ENCODE peak calls at places on chromosomes 6 and 20, in eight cellular contexts. I, W, F, C, Y, S, K and X are unnamed samples. For H3K4me1 and H3K36me3, the result is how much of the 10 kb centered on the place peaks cover.

GRCh38 chr6:26224940-26225847 is 138.0 kb downstream of the HFE start:
- DNase-seq in I (peak), W (peak), F (peak), C (no peak), Y (no peak), S (peak), K (no peak), X (no peak)

GRCh38 chr20:47878601-47879004 is 93.3 kb upstream of the SULF2 start:
- DNase-seq in I (no peak), W (no peak), F (peak), C (no peak), Y (no peak), S (no peak), K (no peak), X (no peak)

GRCh38 chr6:113047932-113048331 is 700.8 kb downstream of the RFPL4B start:
- DNase-seq in I (peak), W (no peak), F (no peak), C (no peak), Y (no peak), S (no peak), K (no peak), X (no peak)

GRCh38 chr6:52423971-52424381 is 3.8 kb downstream of the EFHC1 start:
- DNase-seq in I (peak), W (peak), F (peak), C (no peak), Y (no peak), S (peak), K (no peak), X (no peak)

GRCh38 chr6:41591859-41592502 is 45.8 kb downstream of the FOXP4 start:
- DNase-seq in I (no peak), W (peak), F (peak), C (peak), Y (peak), S (peak), K (no peak), X (peak)

GRCh38 chr20:34705383-34706021 is 1.4 kb downstream of the TP53INP2 start:
- DNase-seq in I (no peak), W (peak), F (peak), C (no peak), Y (peak), S (peak), K (no peak), X (no peak)

GRCh38 chr20:49853640-49854039 is 41.0 kb downstream of the SLC9A8 start:
- DNase-seq in I (peak), W (peak), F (peak), C (no peak), Y (no peak), S (peak), K (no peak), X (no peak)

GRCh38 chr6:27213544-27214125 is 33.9 kb upstream of the PRSS16 start:
- DNase-seq in I (no peak), W (peak), F (peak), C (no peak), Y (no peak), S (peak), K (no peak), X (no peak)

GRCh38 chr6:84892666-84893065 is 128.3 kb upstream of the TBX18 start:
- DNase-seq in I (peak), W (no peak), F (peak), C (no peak), Y (no peak), S (no peak), K (no peak), X (no peak)

GRCh38 chr6:128554302-128554701 is 33.9 kb upstream of the PTPRK start:
- DNase-seq in I (no peak), W (no peak), F (no peak), C (no peak), Y (no peak), S (no peak), K (no peak), X (no peak)

GRCh38 chr6:81901589-81901988 is 149.1 kb upstream of the TENT5A start:
- DNase-seq in I (no peak), W (no peak), F (no peak), C (no peak), Y (no peak), S (no peak), K (no peak), X (no peak)

GRCh38 chr6:28336284-28337024 is 506 bp upstream of the ZSCAN31 start:
- DNase-seq in I (peak), W (no peak), F (no peak), C (peak), Y (peak), S (peak), K (no peak), X (peak)

GRCh38 chr6:10690651-10691445 is 3.6 kb downstream of the C6orf52 start:
- DNase-seq in I (no peak), W (peak), F (no peak), C (no peak), Y (no peak), S (no peak), K (no peak), X (no peak)

GRCh38 chr6:54255881-54256280 is 52.4 kb upstream of the TINAG start:
- DNase-seq in I (peak), W (no peak), F (no peak), C (no peak), Y (no peak), S (peak), K (no peak), X (no peak)

GRCh38 chr20:24838551-24839530 is 110.2 kb upstream of the CST7 start:
- DNase-seq in I (peak), W (no peak), F (peak), C (no peak), Y (no peak), S (peak), K (no peak), X (no peak)

GRCh38 chr20:24840121-24840713 is 108.9 kb upstream of the CST7 start:
- DNase-seq in I (no peak), W (no peak), F (no peak), C (no peak), Y (no peak), S (no peak), K (no peak), X (no peak)

GRCh38 chr20:24843443-24843715 is 105.7 kb upstream of the CST7 start:
- DNase-seq in I (no peak), W (no peak), F (no peak), C (no peak), Y (no peak), S (no peak), K (no peak), X (no peak)

GRCh38 chr20:24837721-24838456 is 111.2 kb upstream of the CST7 start:
- DNase-seq in I (peak), W (no peak), F (peak), C (no peak), Y (no peak), S (peak), K (no peak), X (no peak)

GRCh38 chr20:24842591-24843442 is 106.3 kb upstream of the CST7 start:
- DNase-seq in I (no peak), W (no peak), F (no peak), C (peak), Y (peak), S (no peak), K (no peak), X (peak)
- H3K4me1 ChIP-seq in I (under half), W (under half), F (under half), C (half or more), Y (under half), S (under half), K (under half), X (under half)

GRCh38 chr20:37295001-37295400 is 5.5 kb downstream of the MANBAL start:
- DNase-seq in I (peak), W (no peak), F (peak), C (no peak), Y (no peak), S (peak), K (no peak), X (no peak)
- H3K36me3 ChIP-seq in I (under half), W (under half), F (under half), C (under half), Y (under half), S (under half), K (under half), X (under half)

GRCh38 chr20:37378785-37379598 is 33.1 kb downstream of the SRC start:
- DNase-seq in I (peak), W (peak), F (no peak), C (no peak), Y (peak), S (peak), K (no peak), X (no peak)
- H2AFZ ChIP-seq in I (peak), W (no peak), F (no peak), C (no peak), Y (no peak), S (peak), K (no peak), X (no peak)

GRCh38 chr6:6714498-6715360 is 126.2 kb downstream of the LY86 start:
- DNase-seq in I (no peak), W (no peak), F (no peak), C (no peak), Y (no peak), S (peak), K (no peak), X (no peak)

GRCh38 chr6:6713660-6714446 is 125.3 kb downstream of the LY86 start:
- DNase-seq in I (peak), W (no peak), F (no peak), C (no peak), Y (no peak), S (peak), K (no peak), X (no peak)

GRCh38 chr6:6712258-6712978 is 123.9 kb downstream of the LY86 start:
- DNase-seq in I (peak), W (no peak), F (peak), C (no peak), Y (no peak), S (peak), K (no peak), X (no peak)

GRCh38 chr6:6711832-6712231 is 123.3 kb downstream of the LY86 start:
- DNase-seq in I (no peak), W (no peak), F (no peak), C (no peak), Y (no peak), S (no peak), K (no peak), X (peak)

DNA sequence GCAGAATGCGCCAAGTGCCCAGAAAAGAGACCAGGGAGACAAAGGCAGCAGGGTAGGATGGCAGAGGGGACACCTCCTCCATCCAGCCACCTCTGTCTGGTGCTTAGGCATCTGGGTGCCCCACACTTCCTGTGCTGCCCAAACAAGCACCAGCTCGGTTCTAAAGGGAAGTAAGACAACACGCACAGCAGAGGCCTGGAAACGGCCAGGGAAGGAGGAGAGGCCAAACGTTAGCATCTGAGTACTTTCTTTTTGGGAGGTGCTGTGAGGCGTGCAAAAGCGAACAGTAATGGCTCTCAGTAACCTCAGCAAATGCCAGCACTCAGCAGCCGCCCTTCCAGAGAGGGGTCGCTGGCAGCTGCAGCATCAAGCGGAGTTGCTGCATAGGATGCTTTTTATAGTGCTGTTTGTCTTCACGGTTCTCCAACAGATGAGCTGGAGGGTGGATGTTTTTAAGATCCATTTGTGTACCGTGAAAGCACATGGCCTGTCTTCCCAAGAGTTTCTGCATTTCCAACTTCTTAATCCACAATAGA is 124.5 kb downstream of the LY86 start:
- DNase-seq in I (no peak), W (no peak), F (no peak), C (no peak), Y (no peak), S (no peak), K (no peak), X (no peak)
- H3K4me1 ChIP-seq in I (under half), W (under half), F (under half), C (under half), Y (under half), S (under half), K (under half), X (under half)

DNA sequence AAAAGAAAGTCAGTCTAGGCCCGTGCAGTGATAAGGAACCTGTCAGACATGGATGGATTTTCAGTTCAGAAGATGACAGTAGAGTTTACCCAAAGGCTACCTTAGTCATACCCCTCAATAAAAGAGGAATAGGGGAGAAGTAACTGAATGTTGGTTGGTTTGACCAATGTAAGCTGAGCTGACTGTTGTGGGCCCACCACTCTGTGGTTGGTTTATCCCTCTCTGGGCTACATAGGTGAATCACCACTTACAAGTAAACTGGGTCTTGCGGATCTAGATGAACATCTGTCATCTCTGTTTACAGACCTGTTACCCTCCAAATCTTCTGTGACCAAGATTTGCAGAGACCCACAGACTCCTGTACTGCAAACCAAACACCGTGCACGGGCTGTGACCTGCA is 37.2 kb upstream of the MYLK2 start:
- DNase-seq in I (peak), W (no peak), F (no peak), C (no peak), Y (peak), S (peak), K (no peak), X (no peak)
- H3K36me3 ChIP-seq in I (under half), W (half or more), F (half or more), C (under half), Y (half or more), S (under half), K (half or more), X (half or more)

GRCh38 chr6:133131621-133132020 is 109.5 kb upstream of the EYA4 start:
- DNase-seq in I (no peak), W (no peak), F (no peak), C (no peak), Y (no peak), S (no peak), K (no peak), X (no peak)
- H2AFZ ChIP-seq in I (peak), W (peak), F (no peak), C (no peak), Y (no peak), S (peak), K (no peak), X (no peak)